ENCODE peak calls at places on chromosomes 2 and 18, in six cellular contexts. I is HTR-8/SVneo; U is T1000; T is ureter; R is activated CD8-positive, alpha-beta T cell treated with anti-CD3 and anti-CD28 coated beads for 36 hours; Z is AG20443. K is an unnamed sample.

GRCh38 chr2:232890896-232891601 is 21.0 kb downstream of the SNORC start:
- DNase-seq in I (peak), U (no peak), T (peak), R (no peak), Z (no peak), K (no peak)

GRCh38 chr18:53785811-53786210 is 438.7 kb downstream of the MBD2 start:
- DNase-seq in I (no peak), U (no peak), T (no peak), R (no peak), Z (no peak), K (no peak)

GRCh38 chr2:99559075-99559662 is 69.4 kb upstream of the REV1 start:
- DNase-seq in I (peak), U (peak), T (peak), R (peak), Z (peak), K (peak)

GRCh38 chr2:105627530-105627929 is 117.2 kb upstream of the NCK2 start:
- DNase-seq in I (no peak), U (no peak), T (no peak), R (no peak), Z (no peak), K (no peak)

GRCh38 chr2:231926761-231927565 is 767 bp upstream of the NPPC start:
- DNase-seq in I (no peak), U (no peak), T (peak), R (peak), Z (no peak), K (no peak)

GRCh38 chr2:160214461-160215055 is 14.5 kb upstream of the ITGB6 start:
- DNase-seq in I (peak), U (peak), T (no peak), R (no peak), Z (peak), K (peak)

GRCh38 chr2:33426666-33427231 is 49.7 kb upstream of the RASGRP3 start:
- DNase-seq in I (peak), U (peak), T (peak), R (no peak), Z (no peak), K (no peak)

GRCh38 chr18:79950440-79951341 is 762 bp downstream of the SLC66A2 start:
- DNase-seq in I (no peak), U (no peak), T (no peak), R (no peak), Z (peak), K (peak)

GRCh38 chr18:35267809-35268208 is 22.2 kb downstream of the ZSCAN30 start:
- DNase-seq in I (no peak), U (no peak), T (peak), R (peak), Z (no peak), K (no peak)

GRCh38 chr2:102376052-102376591 is 20.5 kb downstream of the IL18R1 start:
- DNase-seq in I (no peak), U (no peak), T (no peak), R (no peak), Z (no peak), K (no peak)

GRCh38 chr2:44834656-44835055 is 106.8 kb upstream of the SIX3 start:
- DNase-seq in I (no peak), U (no peak), T (no peak), R (no peak), Z (no peak), K (no peak)

GRCh38 chr18:10101293-10101701 is 187.5 kb downstream of the VAPA start:
- DNase-seq in I (no peak), U (peak), T (no peak), R (no peak), Z (peak), K (no peak)

GRCh38 chr2:42141687-42142475 is 27.3 kb upstream of the EML4 start:
- DNase-seq in I (no peak), U (peak), T (no peak), R (no peak), Z (peak), K (peak)

GRCh38 chr2:118190365-118190916 is 102.2 kb downstream of the INSIG2 start:
- DNase-seq in I (no peak), U (no peak), T (no peak), R (no peak), Z (no peak), K (no peak)

GRCh38 chr18:179499-179898 is 21.1 kb downstream of the USP14 start:
- DNase-seq in I (no peak), U (no peak), T (no peak), R (peak), Z (no peak), K (no peak)

GRCh38 chr2:145038041-145038525 is 518.2 kb upstream of the ZEB2 start:
- DNase-seq in I (no peak), U (no peak), T (no peak), R (no peak), Z (no peak), K (no peak)

GRCh38 chr18:7735194-7735593 is 168.1 kb downstream of the PTPRM start:
- DNase-seq in I (no peak), U (no peak), T (no peak), R (no peak), Z (no peak), K (no peak)

GRCh38 chr2:217604527-217605279 is 398.1 kb downstream of the TNS1 start:
- DNase-seq in I (no peak), U (no peak), T (no peak), R (no peak), Z (no peak), K (no peak)

GRCh38 chr18:830315-830901 is 18.4 kb upstream of the YES1 start:
- DNase-seq in I (no peak), U (no peak), T (no peak), R (peak), Z (peak), K (no peak)

GRCh38 chr2:144349674-144350073 is 170.2 kb downstream of the ZEB2 start:
- DNase-seq in I (no peak), U (no peak), T (no peak), R (no peak), Z (no peak), K (no peak)

GRCh38 chr2:104758199-104758620 is 95.7 kb upstream of the POU3F3 start:
- DNase-seq in I (no peak), U (no peak), T (no peak), R (no peak), Z (peak), K (no peak)

GRCh38 chr18:43248610-43249249 is 28.6 kb downstream of the SYT4 start:
- DNase-seq in I (no peak), U (no peak), T (no peak), R (no peak), Z (no peak), K (no peak)

GRCh38 chr2:118830121-118830520 is 17.3 kb downstream of the EN1 start:
- DNase-seq in I (no peak), U (no peak), T (no peak), R (no peak), Z (peak), K (no peak)

GRCh38 chr2:96832751-96833507 is 10.9 kb downstream of the ANKRD23 start:
- DNase-seq in I (peak), U (no peak), T (no peak), R (no peak), Z (peak), K (peak)

GRCh38 chr2:111684611-111685010 is 199.4 kb downstream of the ANAPC1 start:
- DNase-seq in I (no peak), U (no peak), T (no peak), R (no peak), Z (no peak), K (no peak)

GRCh38 chr18:75161629-75162028 is 47.3 kb downstream of the PTGR3 start:
- DNase-seq in I (no peak), U (no peak), T (peak), R (peak), Z (peak), K (peak)

GRCh38 chr2:220708366-220708765 is 863.7 kb downstream of the EPHA4 start:
- DNase-seq in I (no peak), U (no peak), T (no peak), R (no peak), Z (peak), K (no peak)

GRCh38 chr2:74482801-74483674 is at the start of the genes CCDC142 and TTC31:
- DNase-seq in I (peak), U (peak), T (peak), R (peak), Z (peak), K (peak)

GRCh38 chr2:39881494-39881893 is 102.4 kb upstream of the THUMPD2 start:
- DNase-seq in I (no peak), U (no peak), T (no peak), R (no peak), Z (no peak), K (peak)

GRCh38 chr2:9275399-9275798 is 68.8 kb downstream of the ASAP2 start:
- DNase-seq in I (no peak), U (no peak), T (no peak), R (no peak), Z (no peak), K (no peak)